ENCODE peak calls at places on chromosomes 7 and 10, in eight cellular contexts. S is adipocyte; F is CD8-positive, alpha-beta memory T cell; L is fibroblast of mammary gland; R is NB4; V is hepatocyte; P is cardiac muscle cell; G is AG04450. U is an unnamed sample.

GRCh38 chr10:86152354-86152753 is 214.2 kb downstream of the GRID1 start:
- DNase-seq in F (no peak), V (no peak), P (no peak), R (no peak), G (no peak), L (no peak), S (no peak), U (no peak)

GRCh38 chr10:69738071-69738470 is 63.6 kb upstream of the COL13A1 start:
- DNase-seq in P (no peak), S (no peak), G (no peak), L (no peak), F (no peak), V (no peak), R (no peak), U (no peak)

GRCh38 chr7:5424689-5425506 is 1.3 kb upstream of the TNRC18 start:
- DNase-seq in F (no peak), V (peak), L (peak), P (peak), S (peak), R (peak), G (no peak), U (no peak)

GRCh38 chr10:104580774-104581675 is 60.1 kb upstream of the SORCS3 start:
- DNase-seq in R (peak), L (peak), P (peak), G (peak), S (peak), V (peak), F (peak), U (no peak)

GRCh38 chr7:13742719-13743640 is 246.5 kb downstream of the ETV1 start:
- DNase-seq in P (peak), V (peak), S (peak), G (peak), R (peak), L (peak), F (no peak), U (peak)

GRCh38 chr10:124308811-124309210 is 109.9 kb downstream of the OAT start:
- DNase-seq in L (no peak), R (no peak), P (no peak), F (no peak), V (no peak), S (no peak), G (no peak), U (no peak)

GRCh38 chr7:2299131-2299829 is 15.0 kb downstream of the SNX8 start:
- DNase-seq in G (no peak), R (no peak), F (no peak), P (peak), L (peak), S (peak), V (no peak), U (peak)

GRCh38 chr7:5296627-5297226 is 14.0 kb downstream of the SLC29A4 start:
- DNase-seq in G (no peak), R (no peak), S (no peak), P (no peak), F (peak), V (peak), L (no peak), U (no peak)

GRCh38 chr10:70437721-70438120 is 3.8 kb downstream of the NODAL start:
- DNase-seq in S (no peak), P (no peak), F (no peak), V (no peak), L (no peak), R (no peak), G (no peak), U (no peak)

GRCh38 chr7:105402221-105403095 is 13.7 kb upstream of the SRPK2 start:
- DNase-seq in P (peak), F (no peak), L (peak), G (no peak), R (no peak), S (peak), V (no peak), U (no peak)

GRCh38 chr10:80924063-80924952 is 386.6 kb downstream of the SH2D4B start:
- DNase-seq in L (peak), S (peak), P (peak), R (peak), F (no peak), G (no peak), V (peak), U (no peak)

GRCh38 chr10:114632869-114633715 is 25.0 kb downstream of the ABLIM1 start:
- DNase-seq in L (peak), R (no peak), V (peak), S (peak), P (peak), F (no peak), G (peak), U (peak)

GRCh38 chr10:114634607-114634974 is 23.5 kb downstream of the ABLIM1 start:
- DNase-seq in F (no peak), L (peak), S (peak), P (peak), V (peak), G (peak), R (no peak), U (peak)

GRCh38 chr10:114635797-114636550 is 22.1 kb downstream of the ABLIM1 start:
- DNase-seq in F (no peak), P (no peak), G (no peak), V (no peak), S (no peak), L (no peak), R (no peak), U (no peak)

GRCh38 chr10:114631678-114632417 is 26.2 kb downstream of the ABLIM1 start:
- DNase-seq in P (peak), R (peak), L (no peak), F (peak), V (peak), S (peak), G (no peak), U (no peak)

DNA sequence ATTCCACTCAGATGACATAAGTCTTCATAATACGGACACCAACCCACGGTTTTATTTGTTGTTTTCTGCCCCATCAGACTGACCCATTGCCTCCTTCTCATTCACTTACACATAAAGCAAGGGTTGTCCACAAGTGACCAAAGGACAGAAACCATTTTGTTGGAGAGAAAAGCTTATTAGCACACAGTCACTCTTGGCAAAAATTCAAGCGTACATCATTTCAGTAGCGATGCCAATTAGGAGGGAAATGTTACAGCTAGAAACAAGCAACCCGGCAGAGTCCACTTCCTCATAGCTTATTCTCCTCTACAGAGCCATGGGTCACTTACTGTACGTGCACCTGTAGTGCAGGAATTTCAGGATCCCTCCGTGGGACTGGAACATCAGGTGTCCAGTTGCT is 23.0 kb downstream of the ABLIM1 start:
- DNase-seq in R (no peak), P (peak), F (no peak), V (no peak), S (no peak), G (no peak), L (peak), U (no peak)
- H3K4me3 ChIP-seq in R (no peak), P (no peak), F (no peak), V (no peak), S (peak), G (no peak), L (no peak), U (no peak)

GRCh38 chr7:128104109-128104742 is 73.0 kb upstream of the LRRC4 start:
- DNase-seq in S (peak), R (peak), L (peak), F (no peak), P (peak), G (no peak), V (no peak), U (peak)
- H3K4me3 ChIP-seq in S (peak), R (peak), L (peak), F (peak), P (peak), G (peak), V (no peak), U (peak)

GRCh38 chr10:132590752-132591121 is 53.1 kb downstream of the INPP5A start:
- DNase-seq in F (no peak), V (no peak), P (no peak), R (peak), S (no peak), G (no peak), L (no peak), U (no peak)
- H3K4me3 ChIP-seq in F (no peak), V (no peak), P (no peak), R (no peak), S (no peak), G (no peak), L (no peak), U (no peak)

GRCh38 chr7:40474790-40475680 is 340.2 kb downstream of the SUGCT start:
- DNase-seq in R (no peak), P (no peak), S (no peak), V (no peak), G (no peak), L (no peak), F (no peak), U (no peak)

GRCh38 chr7:40469481-40469880 is 334.7 kb downstream of the SUGCT start:
- DNase-seq in R (no peak), F (no peak), V (peak), P (peak), G (peak), S (peak), L (peak), U (peak)

GRCh38 chr7:40471891-40472290 is 337.1 kb downstream of the SUGCT start:
- DNase-seq in G (no peak), P (no peak), R (no peak), S (no peak), F (no peak), V (no peak), L (no peak), U (no peak)

GRCh38 chr7:40470817-40471216 is 336.0 kb downstream of the SUGCT start:
- DNase-seq in V (no peak), G (no peak), S (peak), P (no peak), L (no peak), F (no peak), R (no peak), U (no peak)

DNA sequence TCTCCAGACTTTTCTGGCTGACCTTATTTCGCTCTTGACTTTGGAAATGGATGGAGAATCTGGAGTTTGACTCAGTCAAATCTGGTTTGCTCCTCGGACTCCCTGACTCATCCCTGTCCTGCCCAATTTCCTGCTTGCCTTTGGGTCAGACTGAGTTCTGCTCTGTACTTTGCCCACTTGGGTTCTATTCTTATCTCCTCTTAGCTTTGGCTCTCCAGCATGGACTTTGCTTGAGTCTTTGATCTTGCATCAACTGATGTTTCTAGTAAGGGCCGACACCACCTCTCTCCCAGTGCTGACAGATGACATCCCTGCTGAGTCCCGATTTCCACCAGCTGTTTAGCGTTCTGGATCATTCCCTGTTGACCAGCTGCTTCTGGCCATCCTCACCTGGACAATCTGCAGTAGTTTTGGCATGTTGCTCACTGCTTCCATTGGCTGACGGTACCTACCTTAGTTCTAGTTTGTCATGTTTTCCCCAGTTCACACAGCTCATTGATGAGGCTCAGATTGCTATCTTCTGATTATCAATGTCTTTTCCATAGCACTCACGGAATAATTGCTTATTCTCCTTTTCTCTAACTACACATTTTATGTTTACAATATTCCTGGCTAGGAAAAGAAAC is 335.4 kb downstream of the SUGCT start:
- DNase-seq in V (peak), P (peak), S (peak), L (peak), R (no peak), F (no peak), G (no peak), U (no peak)
- H3K4me3 ChIP-seq in V (no peak), P (no peak), S (peak), L (no peak), R (no peak), F (no peak), G (peak), U (no peak)

GRCh38 chr7:53397911-53398310 is 362.5 kb downstream of the POM121L12 start:
- DNase-seq in P (no peak), V (no peak), L (no peak), G (no peak), F (no peak), R (no peak), S (no peak), U (no peak)
- H3K4me3 ChIP-seq in P (no peak), V (no peak), L (no peak), G (no peak), F (no peak), R (no peak), S (no peak), U (no peak)

GRCh38 chr10:114027951-114028350 is 15.7 kb upstream of the ADRB1 start:
- DNase-seq in P (no peak), R (no peak), V (no peak), L (no peak), G (no peak), S (no peak), F (no peak), U (no peak)

GRCh38 chr10:114028425-114028824 is 15.2 kb upstream of the ADRB1 start:
- DNase-seq in S (no peak), V (no peak), L (no peak), P (no peak), G (no peak), R (no peak), F (no peak), U (no peak)

GRCh38 chr10:114025610-114026130 is 18.0 kb upstream of the ADRB1 start:
- DNase-seq in G (no peak), L (no peak), P (no peak), F (no peak), V (no peak), S (no peak), R (no peak), U (no peak)

GRCh38 chr10:114026189-114027040 is 17.3 kb upstream of the ADRB1 start:
- DNase-seq in R (peak), G (peak), S (peak), F (no peak), V (peak), P (peak), L (peak), U (peak)

DNA sequence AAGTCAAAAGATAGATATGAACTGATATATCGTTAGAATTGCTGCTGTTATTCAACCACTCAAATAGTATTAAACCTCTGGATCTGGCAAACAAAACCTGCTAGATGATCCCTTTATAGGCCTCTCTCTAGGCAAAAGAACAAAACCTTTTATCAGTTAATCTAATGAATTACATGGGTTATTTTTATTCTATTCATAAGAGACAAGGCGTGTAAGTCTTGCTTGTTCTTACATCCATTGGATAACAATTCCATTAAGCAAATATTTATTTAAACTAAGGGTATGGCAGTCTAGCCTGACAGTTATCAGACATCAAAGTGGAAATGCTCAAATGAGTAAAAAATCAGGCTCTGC is 16.6 kb upstream of the ADRB1 start:
- DNase-seq in F (no peak), R (no peak), G (no peak), S (no peak), P (no peak), L (no peak), V (no peak), U (no peak)
- H3K4me3 ChIP-seq in F (no peak), R (no peak), G (no peak), S (no peak), P (no peak), L (no peak), V (no peak), U (no peak)

GRCh38 chr10:117090831-117091230 is 47.2 kb downstream of the VAX1 start:
- DNase-seq in F (no peak), S (no peak), V (no peak), L (no peak), G (no peak), R (no peak), P (no peak), U (no peak)
- H3K4me3 ChIP-seq in F (no peak), S (no peak), V (no peak), L (no peak), G (no peak), R (no peak), P (no peak), U (no peak)

GRCh38 chr7:33790746-33791145 is 114.6 kb upstream of the BMPER start:
- DNase-seq in P (no peak), S (no peak), L (no peak), G (no peak), V (no peak), F (no peak), R (no peak), U (no peak)
- H3K4me3 ChIP-seq in P (no peak), S (no peak), L (no peak), G (no peak), V (no peak), F (no peak), R (no peak), U (no peak)

GRCh38 chr7:117479480-117480224 is at the start of gene CFTR:
- DNase-seq in S (peak), L (no peak), F (no peak), G (no peak), P (no peak), R (no peak), V (peak), U (no peak)
- H3K4me3 ChIP-seq in S (peak), L (no peak), F (no peak), G (peak), P (peak), R (no peak), V (peak), U (peak)